ENCODE peak calls at places on chromosomes 6 and 20, in nine cellular contexts. One of them, this sample, is unnamed.

GRCh38 chr6:149062653-149063348 is 254.7 kb upstream of the TAB2 start:
- DNase-seq in AG04450: no peak
- DNase-seq in psoas muscle: no peak
- DNase-seq in fibroblast of pulmonary artery: no peak
- DNase-seq in NCI-H2029: no peak
- DNase-seq in heart right ventricle: no peak
- DNase-seq in SK-N-SH: no peak
- DNase-seq in MV-4-11: no peak
- DNase-seq in HEK293T: no peak
- DNase-seq in this sample: no peak

GRCh38 chr6:138857792-138858191 is 61.9 kb downstream of the ECT2L start:
- DNase-seq in AG04450: no peak
- DNase-seq in psoas muscle: no peak
- DNase-seq in fibroblast of pulmonary artery: no peak
- DNase-seq in NCI-H2029: no peak
- DNase-seq in heart right ventricle: no peak
- DNase-seq in SK-N-SH: no peak
- DNase-seq in MV-4-11: no peak
- DNase-seq in HEK293T: no peak
- DNase-seq in this sample: no peak

GRCh38 chr6:18406955-18407738 is 20.0 kb downstream of the RNF144B start:
- DNase-seq in AG04450: no peak
- DNase-seq in psoas muscle: no peak
- DNase-seq in fibroblast of pulmonary artery: no peak
- DNase-seq in NCI-H2029: no peak
- DNase-seq in heart right ventricle: no peak
- DNase-seq in SK-N-SH: no peak
- DNase-seq in MV-4-11: no peak
- DNase-seq in HEK293T: no peak
- DNase-seq in this sample: no peak

GRCh38 chr20:9323622-9324021 is 190.8 kb upstream of the LAMP5 start:
- DNase-seq in AG04450: no peak
- DNase-seq in psoas muscle: no peak
- DNase-seq in fibroblast of pulmonary artery: peak
- DNase-seq in NCI-H2029: no peak
- DNase-seq in heart right ventricle: no peak
- DNase-seq in SK-N-SH: peak
- DNase-seq in MV-4-11: no peak
- DNase-seq in HEK293T: peak
- DNase-seq in this sample: no peak

GRCh38 chr6:41306187-41306854 is 19.8 kb upstream of the TREM1 start:
- DNase-seq in AG04450: no peak
- DNase-seq in psoas muscle: no peak
- DNase-seq in fibroblast of pulmonary artery: peak
- DNase-seq in NCI-H2029: peak
- DNase-seq in heart right ventricle: no peak
- DNase-seq in SK-N-SH: peak
- DNase-seq in MV-4-11: peak
- DNase-seq in HEK293T: peak
- DNase-seq in this sample: no peak

GRCh38 chr6:5261545-5262109 is 314 bp downstream of the FARS2 start:
- DNase-seq in AG04450: peak
- DNase-seq in psoas muscle: no peak
- DNase-seq in fibroblast of pulmonary artery: peak
- DNase-seq in NCI-H2029: no peak
- DNase-seq in heart right ventricle: no peak
- DNase-seq in SK-N-SH: no peak
- DNase-seq in MV-4-11: no peak
- DNase-seq in HEK293T: no peak
- DNase-seq in this sample: no peak

GRCh38 chr6:149053848-149054558 is 263.5 kb upstream of the TAB2 start:
- DNase-seq in AG04450: no peak
- DNase-seq in psoas muscle: no peak
- DNase-seq in fibroblast of pulmonary artery: no peak
- DNase-seq in NCI-H2029: no peak
- DNase-seq in heart right ventricle: no peak
- DNase-seq in SK-N-SH: no peak
- DNase-seq in MV-4-11: no peak
- DNase-seq in HEK293T: no peak
- DNase-seq in this sample: no peak

GRCh38 chr6:47083586-47084047 is 41.5 kb upstream of the ADGRF1 start:
- DNase-seq in AG04450: peak
- DNase-seq in psoas muscle: peak
- DNase-seq in fibroblast of pulmonary artery: peak
- DNase-seq in NCI-H2029: peak
- DNase-seq in heart right ventricle: peak
- DNase-seq in SK-N-SH: peak
- DNase-seq in MV-4-11: peak
- DNase-seq in HEK293T: no peak
- DNase-seq in this sample: peak

GRCh38 chr6:10414766-10415592 is at the start of gene TFAP2A:
- DNase-seq in AG04450: no peak
- DNase-seq in psoas muscle: no peak
- DNase-seq in fibroblast of pulmonary artery: peak
- DNase-seq in NCI-H2029: no peak
- DNase-seq in heart right ventricle: no peak
- DNase-seq in SK-N-SH: no peak
- DNase-seq in MV-4-11: no peak
- DNase-seq in HEK293T: no peak
- DNase-seq in this sample: no peak

GRCh38 chr6:28496099-28496779 is 19.4 kb downstream of the GPX6 start:
- DNase-seq in AG04450: no peak
- DNase-seq in psoas muscle: no peak
- DNase-seq in fibroblast of pulmonary artery: peak
- DNase-seq in NCI-H2029: no peak
- DNase-seq in heart right ventricle: no peak
- DNase-seq in SK-N-SH: no peak
- DNase-seq in MV-4-11: peak
- DNase-seq in HEK293T: no peak
- DNase-seq in this sample: no peak

This sample was measured in skeletal muscle cell.